ENCODE peak calls at places on chromosome 9, in six cellular contexts. One of them, this sample, is unnamed.
A peak's percentile ranks its signal among the peaks of the same experiment; 100 is the strongest.

GRCh38 chr9:129500166-129500862 is 120.6 kb downstream of the C9orf50 start:
- DNase-seq in CD8-positive, alpha-beta T cell: no peak
- DNase-seq in neural progenitor cell: peak; percentile 92
- DNase-seq in trophoblast cell: peak; percentile 84
- DNase-seq in body of pancreas: no peak
- DNase-seq in right cardiac atrium: peak; percentile 74
- DNase-seq in this sample: no peak

GRCh38 chr9:121609845-121610637 is 41.4 kb upstream of the DAB2IP start:
- DNase-seq in CD8-positive, alpha-beta T cell: no peak
- DNase-seq in neural progenitor cell: no peak
- DNase-seq in body of pancreas: peak; percentile 89
- DNase-seq in trophoblast cell: peak; percentile 97
- DNase-seq in right cardiac atrium: peak; percentile 74
- DNase-seq in this sample: no peak

GRCh38 chr9:23826120-23826629 is at the start of gene ELAVL2:
- DNase-seq in right cardiac atrium: peak; percentile 94
- DNase-seq in CD8-positive, alpha-beta T cell: no peak
- DNase-seq in body of pancreas: peak; percentile 94
- DNase-seq in neural progenitor cell: peak; percentile 99
- DNase-seq in trophoblast cell: no peak
- DNase-seq in this sample: peak; percentile 94

GRCh38 chr9:111759762-111760639 is 34.7 kb downstream of the SHOC1 start:
- DNase-seq in right cardiac atrium: no peak
- DNase-seq in neural progenitor cell: peak; percentile 60
- DNase-seq in trophoblast cell: peak; percentile 60
- DNase-seq in body of pancreas: peak; percentile 50
- DNase-seq in CD8-positive, alpha-beta T cell: peak; percentile 16
- DNase-seq in this sample: peak; percentile 49

GRCh38 chr9:12813960-12814876 is 39.4 kb downstream of the LURAP1L start:
- DNase-seq in trophoblast cell: peak; percentile 87
- DNase-seq in right cardiac atrium: peak; percentile 55
- DNase-seq in CD8-positive, alpha-beta T cell: no peak
- DNase-seq in body of pancreas: peak; percentile 80
- DNase-seq in neural progenitor cell: no peak
- DNase-seq in this sample: peak; percentile 69

GRCh38 chr9:125794708-125795107 is 47.5 kb downstream of the PBX3 start:
- DNase-seq in body of pancreas: no peak
- DNase-seq in right cardiac atrium: no peak
- DNase-seq in trophoblast cell: no peak
- DNase-seq in neural progenitor cell: no peak
- DNase-seq in CD8-positive, alpha-beta T cell: no peak
- DNase-seq in this sample: no peak

GRCh38 chr9:89390578-89390977 is 72.3 kb downstream of the SECISBP2 start:
- DNase-seq in body of pancreas: peak; percentile 43
- DNase-seq in trophoblast cell: no peak
- DNase-seq in CD8-positive, alpha-beta T cell: no peak
- DNase-seq in neural progenitor cell: no peak
- DNase-seq in right cardiac atrium: no peak
- DNase-seq in this sample: no peak

GRCh38 chr9:108445431-108446018 is 410.3 kb downstream of the ACTL7B start:
- DNase-seq in trophoblast cell: no peak
- DNase-seq in CD8-positive, alpha-beta T cell: no peak
- DNase-seq in body of pancreas: no peak
- DNase-seq in neural progenitor cell: peak; percentile 12
- DNase-seq in right cardiac atrium: no peak
- DNase-seq in this sample: no peak

GRCh38 chr9:4297151-4297794 is 2.6 kb downstream of the GLIS3 start:
- DNase-seq in trophoblast cell: peak; percentile 42
- DNase-seq in CD8-positive, alpha-beta T cell: no peak
- DNase-seq in body of pancreas: peak; percentile 86
- DNase-seq in right cardiac atrium: peak; percentile 86
- DNase-seq in neural progenitor cell: peak; percentile 74
- DNase-seq in this sample: peak; percentile 80

GRCh38 chr9:36721846-36722588 is 149.3 kb downstream of the MELK start:
- DNase-seq in neural progenitor cell: no peak
- DNase-seq in trophoblast cell: no peak
- DNase-seq in CD8-positive, alpha-beta T cell: no peak
- DNase-seq in right cardiac atrium: peak; percentile 65
- DNase-seq in body of pancreas: peak; percentile 51
- DNase-seq in this sample: peak; percentile 77

GRCh38 chr9:72919246-72919945 is 33.5 kb downstream of the ALDH1A1 start:
- DNase-seq in neural progenitor cell: no peak
- DNase-seq in trophoblast cell: no peak
- DNase-seq in body of pancreas: no peak
- DNase-seq in right cardiac atrium: no peak
- DNase-seq in CD8-positive, alpha-beta T cell: no peak
- DNase-seq in this sample: no peak

GRCh38 chr9:131589993-131590392 is 44.7 kb downstream of the PRRT1B start:
- DNase-seq in CD8-positive, alpha-beta T cell: no peak
- DNase-seq in body of pancreas: no peak
- DNase-seq in trophoblast cell: no peak
- DNase-seq in neural progenitor cell: no peak
- DNase-seq in right cardiac atrium: no peak
- DNase-seq in this sample: no peak

GRCh38 chr9:121692606-121693505 is 41.4 kb downstream of the DAB2IP start:
- DNase-seq in right cardiac atrium: no peak
- DNase-seq in neural progenitor cell: peak; percentile 79
- DNase-seq in CD8-positive, alpha-beta T cell: no peak
- DNase-seq in body of pancreas: no peak
- DNase-seq in trophoblast cell: peak; percentile 88
- DNase-seq in this sample: no peak

GRCh38 chr9:70519912-70520724 is 105.7 kb upstream of the KLF9 start:
- DNase-seq in CD8-positive, alpha-beta T cell: no peak
- DNase-seq in right cardiac atrium: no peak
- DNase-seq in trophoblast cell: no peak
- DNase-seq in body of pancreas: no peak
- DNase-seq in neural progenitor cell: no peak
- DNase-seq in this sample: no peak

GRCh38 chr9:129234491-129234890 is 56.4 kb upstream of the IER5L start:
- DNase-seq in right cardiac atrium: no peak
- DNase-seq in body of pancreas: no peak
- DNase-seq in trophoblast cell: no peak
- DNase-seq in CD8-positive, alpha-beta T cell: no peak
- DNase-seq in neural progenitor cell: no peak
- DNase-seq in this sample: no peak

GRCh38 chr9:111601237-111602018 is 2.0 kb upstream of the PTGR1 start:
- DNase-seq in body of pancreas: no peak
- DNase-seq in right cardiac atrium: no peak
- DNase-seq in CD8-positive, alpha-beta T cell: no peak
- DNase-seq in trophoblast cell: peak; percentile 13
- DNase-seq in neural progenitor cell: no peak
- DNase-seq in this sample: no peak

GRCh38 chr9:97938081-97938644 is at the start of gene HEMGN:
- DNase-seq in CD8-positive, alpha-beta T cell: peak; percentile 29
- DNase-seq in right cardiac atrium: no peak
- DNase-seq in trophoblast cell: no peak
- DNase-seq in neural progenitor cell: no peak
- DNase-seq in body of pancreas: no peak
- DNase-seq in this sample: peak; percentile 17

GRCh38 chr9:85743290-85744128 is 1.8 kb upstream of the AGTPBP1 start:
- DNase-seq in trophoblast cell: peak; percentile 26
- DNase-seq in CD8-positive, alpha-beta T cell: no peak
- DNase-seq in body of pancreas: peak; percentile 20
- DNase-seq in right cardiac atrium: peak; percentile 53
- DNase-seq in neural progenitor cell: peak; percentile 39
- DNase-seq in this sample: peak; percentile 50

GRCh38 chr9:86978413-86978812 is 31.1 kb upstream of the GAS1 start:
- DNase-seq in CD8-positive, alpha-beta T cell: no peak
- DNase-seq in trophoblast cell: no peak
- DNase-seq in right cardiac atrium: no peak
- DNase-seq in body of pancreas: no peak
- DNase-seq in neural progenitor cell: no peak
- DNase-seq in this sample: no peak

GRCh38 chr9:35628389-35628991 is 10.3 kb upstream of the CD72 start:
- DNase-seq in neural progenitor cell: no peak
- DNase-seq in trophoblast cell: no peak
- DNase-seq in right cardiac atrium: no peak
- DNase-seq in body of pancreas: no peak
- DNase-seq in CD8-positive, alpha-beta T cell: no peak
- DNase-seq in this sample: no peak

GRCh38 chr9:87467187-87467586 is 30.5 kb upstream of the DAPK1 start:
- DNase-seq in CD8-positive, alpha-beta T cell: no peak
- DNase-seq in body of pancreas: no peak
- DNase-seq in right cardiac atrium: no peak
- DNase-seq in trophoblast cell: peak; percentile 84
- DNase-seq in neural progenitor cell: no peak
- DNase-seq in this sample: no peak

GRCh38 chr9:22469928-22470544 is 23.4 kb downstream of the DMRTA1 start:
- DNase-seq in neural progenitor cell: peak; percentile 75
- DNase-seq in right cardiac atrium: no peak
- DNase-seq in CD8-positive, alpha-beta T cell: no peak
- DNase-seq in body of pancreas: peak; percentile 16
- DNase-seq in trophoblast cell: peak; percentile 2
- DNase-seq in this sample: peak; percentile 8

GRCh38 chr9:95009459-95009858 is 283.0 kb downstream of the AOPEP start:
- DNase-seq in trophoblast cell: no peak
- DNase-seq in body of pancreas: no peak
- DNase-seq in right cardiac atrium: no peak
- DNase-seq in neural progenitor cell: no peak
- DNase-seq in CD8-positive, alpha-beta T cell: no peak
- DNase-seq in this sample: no peak

GRCh38 chr9:95014917-95015316 is 288.4 kb downstream of the AOPEP start:
- DNase-seq in body of pancreas: no peak
- DNase-seq in right cardiac atrium: no peak
- DNase-seq in CD8-positive, alpha-beta T cell: no peak
- DNase-seq in trophoblast cell: no peak
- DNase-seq in neural progenitor cell: no peak
- DNase-seq in this sample: no peak

GRCh38 chr9:95012902-95013301 is 286.4 kb downstream of the AOPEP start:
- DNase-seq in trophoblast cell: no peak
- DNase-seq in right cardiac atrium: no peak
- DNase-seq in body of pancreas: no peak
- DNase-seq in neural progenitor cell: no peak
- DNase-seq in CD8-positive, alpha-beta T cell: no peak
- DNase-seq in this sample: no peak

GRCh38 chr9:95010431-95010838 is 283.9 kb downstream of the AOPEP start:
- DNase-seq in CD8-positive, alpha-beta T cell: no peak
- DNase-seq in right cardiac atrium: no peak
- DNase-seq in trophoblast cell: no peak
- DNase-seq in neural progenitor cell: no peak
- DNase-seq in body of pancreas: no peak
- DNase-seq in this sample: no peak

DNA sequence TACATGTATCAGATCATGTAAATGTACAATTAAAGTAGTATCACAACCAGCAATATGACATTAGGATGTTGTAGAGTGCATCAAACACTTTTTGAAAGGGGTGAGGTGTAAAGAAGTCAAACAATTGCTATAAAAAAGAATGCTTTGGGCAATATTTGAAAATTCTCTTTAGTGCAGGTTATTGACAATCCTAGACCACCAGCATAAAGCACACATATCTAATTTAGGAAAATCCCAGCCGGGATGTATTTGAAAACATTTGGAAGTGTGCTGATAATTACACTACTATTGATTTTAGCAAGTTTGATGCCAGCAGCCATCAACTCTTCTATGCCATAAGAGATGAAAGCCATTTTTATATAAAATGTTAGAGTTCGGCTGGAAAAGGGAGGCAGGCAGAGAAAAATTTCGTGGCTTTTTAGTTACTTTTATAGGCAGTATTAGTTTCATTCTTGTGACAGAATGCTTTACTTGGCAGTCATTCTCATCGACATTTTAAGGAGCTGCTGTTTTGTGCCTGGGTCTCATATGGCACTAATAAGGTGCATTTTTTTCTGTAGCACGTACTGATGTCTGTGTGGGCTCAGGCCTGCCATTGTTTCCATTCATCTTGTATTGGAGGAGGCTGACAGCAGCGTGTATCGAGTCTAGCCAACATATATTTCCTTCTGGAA is 285.7 kb downstream of the AOPEP start:
- DNase-seq in CD8-positive, alpha-beta T cell: no peak
- DNase-seq in trophoblast cell: no peak
- DNase-seq in right cardiac atrium: no peak
- DNase-seq in neural progenitor cell: no peak
- DNase-seq in body of pancreas: no peak
- DNase-seq in this sample: no peak
- H3K4me1 ChIP-seq in CD8-positive, alpha-beta T cell: no peaks in the 10 kb centered on the region
- H3K4me1 ChIP-seq in trophoblast cell: no peaks in the 10 kb centered on the region
- H3K4me1 ChIP-seq in right cardiac atrium: no peaks in the 10 kb centered on the region
- H3K4me1 ChIP-seq in neural progenitor cell: no peaks in the 10 kb centered on the region
- H3K4me1 ChIP-seq in body of pancreas: peaks cover 69% of the 10 kb centered on the region
- H3K4me1 ChIP-seq in this sample: peaks cover 39% of the 10 kb centered on the region

GRCh38 chr9:100290714-100291113 is 62.0 kb downstream of the TEX10 start:
- DNase-seq in neural progenitor cell: no peak
- DNase-seq in trophoblast cell: no peak
- DNase-seq in right cardiac atrium: no peak
- DNase-seq in CD8-positive, alpha-beta T cell: no peak
- DNase-seq in body of pancreas: no peak
- DNase-seq in this sample: no peak
- H3K4me1 ChIP-seq in neural progenitor cell: no peaks in the 10 kb centered on the region
- H3K4me1 ChIP-seq in trophoblast cell: no peaks in the 10 kb centered on the region
- H3K4me1 ChIP-seq in right cardiac atrium: no peaks in the 10 kb centered on the region
- H3K4me1 ChIP-seq in CD8-positive, alpha-beta T cell: no peaks in the 10 kb centered on the region
- H3K4me1 ChIP-seq in body of pancreas: peaks cover 9% of the 10 kb centered on the region
- H3K4me1 ChIP-seq in this sample: no peaks in the 10 kb centered on the region

DNA sequence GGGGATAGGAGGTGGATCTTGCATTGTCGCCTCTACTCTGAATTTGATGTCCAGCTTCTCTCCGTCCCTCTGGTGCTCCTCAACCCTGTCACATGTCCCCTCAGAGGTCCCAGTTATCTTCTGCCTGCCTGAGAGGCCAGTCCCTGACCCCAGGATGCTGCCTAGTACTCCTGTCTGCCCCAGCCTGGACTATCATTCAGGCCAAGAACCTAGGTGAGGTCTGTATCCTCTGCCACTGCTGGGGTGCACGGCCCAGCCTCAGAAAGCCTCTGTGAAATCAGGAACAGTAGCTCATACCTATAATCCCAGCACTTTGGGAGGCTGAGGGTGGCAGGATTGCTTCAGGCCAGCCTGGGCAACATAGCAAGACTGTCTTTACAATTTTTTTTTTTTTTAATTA is 8.6 kb downstream of the SPINK4 start:
- DNase-seq in body of pancreas: no peak
- DNase-seq in right cardiac atrium: no peak
- DNase-seq in neural progenitor cell: no peak
- DNase-seq in CD8-positive, alpha-beta T cell: no peak
- DNase-seq in trophoblast cell: no peak
- DNase-seq in this sample: no peak
- H3K4me1 ChIP-seq in body of pancreas: no peaks in the 10 kb centered on the region
- H3K4me1 ChIP-seq in right cardiac atrium: no peaks in the 10 kb centered on the region
- H3K4me1 ChIP-seq in neural progenitor cell: no peaks in the 10 kb centered on the region
- H3K4me1 ChIP-seq in CD8-positive, alpha-beta T cell: no peaks in the 10 kb centered on the region
- H3K4me1 ChIP-seq in trophoblast cell: no peaks in the 10 kb centered on the region
- H3K4me1 ChIP-seq in this sample: no peaks in the 10 kb centered on the region

DNA sequence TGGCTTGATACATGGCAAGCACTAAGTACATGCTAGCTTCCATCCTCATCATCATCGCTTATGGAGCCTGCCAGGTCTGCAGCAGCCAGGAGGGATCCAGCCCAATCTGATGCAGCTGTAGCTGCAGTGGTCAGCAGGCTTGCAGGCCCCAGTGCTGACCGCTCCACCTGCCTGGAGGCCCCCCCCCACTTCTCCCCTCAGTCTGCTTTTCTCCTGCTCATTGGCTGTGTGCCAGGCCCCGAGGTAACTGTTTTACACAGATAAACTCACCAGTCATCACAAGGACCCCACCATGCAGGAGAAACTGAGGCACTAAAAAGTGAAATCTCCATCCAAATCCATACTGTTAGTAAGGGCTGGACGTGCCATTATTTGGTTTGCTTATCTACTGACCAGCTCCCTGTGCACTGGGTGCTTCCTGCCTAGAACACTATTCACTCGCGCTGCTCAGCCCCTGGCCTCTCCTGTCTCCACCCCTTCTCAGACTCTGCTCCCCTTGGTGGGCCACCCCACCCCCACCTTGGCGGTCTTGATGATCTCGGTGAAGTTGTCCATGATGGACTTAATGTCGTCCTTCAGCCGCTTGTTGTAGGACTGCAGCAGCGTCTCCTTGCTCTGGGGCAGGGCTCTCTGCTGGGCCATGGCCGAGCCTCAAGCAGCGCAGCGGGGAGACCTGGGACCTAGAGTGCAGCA is 1.8 kb downstream of the MED22 start:
- DNase-seq in neural progenitor cell: no peak
- DNase-seq in body of pancreas: no peak
- DNase-seq in CD8-positive, alpha-beta T cell: no peak
- DNase-seq in right cardiac atrium: peak; percentile 76
- DNase-seq in trophoblast cell: no peak
- DNase-seq in this sample: no peak
- H3K4me1 ChIP-seq in neural progenitor cell: peaks cover 15% of the 10 kb centered on the region
- H3K4me1 ChIP-seq in body of pancreas: peaks cover 27% of the 10 kb centered on the region
- H3K4me1 ChIP-seq in CD8-positive, alpha-beta T cell: peaks cover 23% of the 10 kb centered on the region
- H3K4me1 ChIP-seq in right cardiac atrium: peaks cover 11% of the 10 kb centered on the region
- H3K4me1 ChIP-seq in trophoblast cell: peaks cover 10% of the 10 kb centered on the region
- H3K4me1 ChIP-seq in this sample: peaks cover 28% of the 10 kb centered on the region

This sample was measured in transverse colon.